ENCODE peak calls at places on chromosomes 4 and X, in five cellular contexts. R is adrenal gland, G is ovary, Y is IMR-90, M is HCT116. T is an unnamed sample. For H3K4me1 and H3K27me3, the result is how much of the 10 kb centered on the place peaks cover.

GRCh38 chrX:43456906-43457305 is 199.2 kb upstream of the MAOA start:
- DNase-seq in R (no peak), G (no peak), Y (no peak), M (no peak), T (no peak)

GRCh38 chrX:29787666-29788065 is 427.7 kb upstream of the MAGEB2 start:
- DNase-seq in R (no peak), G (no peak), Y (peak), M (no peak), T (no peak)

GRCh38 chr4:13483142-13484044 is 747 bp downstream of the RAB28 start:
- DNase-seq in R (peak), G (no peak), Y (peak), M (peak), T (peak)

GRCh38 chrX:75156537-75156945 is 458 bp upstream of the ABCB7 start:
- DNase-seq in R (peak), G (no peak), Y (peak), M (no peak), T (no peak)

GRCh38 chr4:140866492-140867005 is 110.4 kb upstream of the TBC1D9 start:
- DNase-seq in R (no peak), G (no peak), Y (no peak), M (no peak), T (no peak)

GRCh38 chrX:136159615-136160025 is 12.3 kb downstream of the FHL1 start:
- DNase-seq in R (no peak), G (no peak), Y (no peak), M (no peak), T (no peak)

GRCh38 chr4:176261481-176261880 is 7.5 kb downstream of the ASB5 start:
- DNase-seq in R (no peak), G (no peak), Y (peak), M (no peak), T (no peak)

GRCh38 chrX:926070-926469 is 286.4 kb downstream of the CRLF2 start:
- DNase-seq in R (no peak), G (no peak), Y (no peak), M (no peak), T (no peak)

GRCh38 chr4:158873795-158874359 is 105.1 kb downstream of the FNIP2 start:
- DNase-seq in R (no peak), G (no peak), Y (peak), M (peak), T (no peak)

GRCh38 chr4:143089291-143089690 is 95.4 kb upstream of the USP38 start:
- DNase-seq in R (no peak), G (no peak), Y (no peak), M (no peak), T (no peak)

GRCh38 chr4:78464265-78464664 is 87.3 kb upstream of the ANXA3 start:
- DNase-seq in R (no peak), G (no peak), Y (no peak), M (peak), T (no peak)

GRCh38 chr4:125796138-125796537 is 481.4 kb downstream of the FAT4 start:
- DNase-seq in R (no peak), G (no peak), Y (no peak), M (no peak), T (no peak)

GRCh38 chrX:115324194-115324593 is 34.7 kb downstream of the LUZP4 start:
- DNase-seq in R (peak), G (peak), Y (peak), M (no peak), T (peak)

GRCh38 chr4:39337841-39338240 is 28.3 kb downstream of the RFC1 start:
- DNase-seq in R (no peak), G (no peak), Y (no peak), M (no peak), T (no peak)

GRCh38 chr4:189261475-189261874 is 679.2 kb upstream of the FRG1 start:
- DNase-seq in R (no peak), G (no peak), Y (no peak), M (no peak), T (no peak)

GRCh38 chr4:189265515-189265914 is 675.2 kb upstream of the FRG1 start:
- DNase-seq in R (no peak), G (no peak), Y (no peak), M (no peak), T (no peak)

GRCh38 chr4:189267312-189267965 is 673.2 kb upstream of the FRG1 start:
- DNase-seq in R (no peak), G (no peak), Y (no peak), M (no peak), T (no peak)
- H3K4me1 ChIP-seq in R (under half), G (under half), Y (under half), M (under half), T (under half)

GRCh38 chrX:19541196-19541595 is 25.9 kb upstream of the MAP3K15 start:
- DNase-seq in R (no peak), G (no peak), Y (no peak), M (no peak), T (no peak)

GRCh38 chrX:19540076-19540475 is 24.8 kb upstream of the MAP3K15 start:
- DNase-seq in R (no peak), G (no peak), Y (no peak), M (no peak), T (no peak)

GRCh38 chrX:19543020-19543715 is 27.9 kb upstream of the MAP3K15 start:
- DNase-seq in R (no peak), G (no peak), Y (no peak), M (no peak), T (no peak)

GRCh38 chrX:19541931-19542330 is 26.6 kb upstream of the MAP3K15 start:
- DNase-seq in R (no peak), G (no peak), Y (no peak), M (no peak), T (no peak)

GRCh38 chrX:19539665-19540064 is 24.4 kb upstream of the MAP3K15 start:
- DNase-seq in R (peak), G (no peak), Y (no peak), M (no peak), T (no peak)
- TF ChIP-seq POLR2A in R (no peak), G (no peak), Y (no peak), M (no peak), T (no peak)

DNA sequence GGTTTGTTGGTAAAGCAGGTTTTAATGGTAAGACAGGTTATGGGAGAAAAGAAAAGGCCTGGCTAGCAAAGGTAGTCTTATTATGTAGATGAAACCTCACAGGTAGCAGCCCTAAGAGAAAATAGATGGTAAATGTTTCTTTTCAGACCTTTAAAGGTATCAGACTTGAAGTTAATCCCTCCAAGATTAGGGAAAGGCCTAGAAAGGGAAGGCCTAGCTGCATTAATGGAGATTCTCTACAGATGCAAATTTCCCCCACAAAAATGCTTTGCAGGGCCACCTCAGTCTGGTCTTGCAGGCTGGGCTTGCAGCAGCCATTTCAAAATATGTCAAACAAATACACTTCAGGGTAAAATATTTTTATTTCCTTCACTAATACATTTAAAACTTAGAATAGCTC is 1410.6 kb downstream of the RPA4 start:
- DNase-seq in R (no peak), G (no peak), Y (no peak), M (no peak), T (no peak)
- H3K27me3 ChIP-seq in R (under half), G (under half), Y (under half), M (under half), T (under half)

GRCh38 chrX:148700021-148700420 is 199.6 kb downstream of the AFF2 start:
- DNase-seq in R (no peak), G (no peak), Y (no peak), M (no peak), T (no peak)

GRCh38 chrX:148698221-148698620 is 197.8 kb downstream of the AFF2 start:
- DNase-seq in R (no peak), G (no peak), Y (no peak), M (no peak), T (no peak)

GRCh38 chrX:148691456-148691855 is 191.0 kb downstream of the AFF2 start:
- DNase-seq in R (no peak), G (no peak), Y (no peak), M (no peak), T (no peak)

DNA sequence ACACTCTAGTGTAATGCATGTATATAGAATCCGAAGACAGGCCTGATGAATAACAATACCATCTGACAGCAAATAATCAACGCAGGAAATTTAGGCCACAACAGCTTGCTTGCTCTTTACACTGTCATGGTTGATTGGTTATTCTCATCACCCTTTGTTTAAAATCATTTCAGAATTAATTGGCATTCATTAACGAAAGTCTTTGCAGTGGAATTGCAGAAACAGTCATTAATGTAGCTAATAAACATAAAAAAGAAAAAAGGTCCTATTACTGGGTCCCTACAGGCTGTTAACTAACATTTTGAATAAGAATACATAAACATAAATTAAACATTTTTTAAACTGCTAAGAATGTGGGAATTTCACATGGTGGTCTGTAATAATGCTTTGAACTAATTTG is 194.9 kb downstream of the AFF2 start:
- DNase-seq in R (no peak), G (no peak), Y (no peak), M (no peak), T (no peak)
- H3K4me1 ChIP-seq in R (under half), G (under half), Y (under half), M (under half), T (under half)

GRCh38 chr4:8210631-8211030 is 11.5 kb downstream of the SH3TC1 start:
- DNase-seq in R (no peak), G (no peak), Y (no peak), M (no peak), T (no peak)

GRCh38 chr4:8213121-8213520 is 14.0 kb downstream of the SH3TC1 start:
- DNase-seq in R (no peak), G (no peak), Y (no peak), M (no peak), T (no peak)

GRCh38 chr4:8211229-8211628 is 12.1 kb downstream of the SH3TC1 start:
- DNase-seq in R (no peak), G (no peak), Y (no peak), M (no peak), T (no peak)

GRCh38 chr4:8212606-8213005 is 13.5 kb downstream of the SH3TC1 start:
- DNase-seq in R (no peak), G (no peak), Y (no peak), M (no peak), T (no peak)

GRCh38 chr4:8211737-8212581 is 12.9 kb downstream of the SH3TC1 start:
- DNase-seq in R (no peak), G (no peak), Y (no peak), M (no peak), T (no peak)
- TF ChIP-seq POLR2A in R (no peak), G (no peak), Y (no peak), M (no peak), T (no peak)

DNA sequence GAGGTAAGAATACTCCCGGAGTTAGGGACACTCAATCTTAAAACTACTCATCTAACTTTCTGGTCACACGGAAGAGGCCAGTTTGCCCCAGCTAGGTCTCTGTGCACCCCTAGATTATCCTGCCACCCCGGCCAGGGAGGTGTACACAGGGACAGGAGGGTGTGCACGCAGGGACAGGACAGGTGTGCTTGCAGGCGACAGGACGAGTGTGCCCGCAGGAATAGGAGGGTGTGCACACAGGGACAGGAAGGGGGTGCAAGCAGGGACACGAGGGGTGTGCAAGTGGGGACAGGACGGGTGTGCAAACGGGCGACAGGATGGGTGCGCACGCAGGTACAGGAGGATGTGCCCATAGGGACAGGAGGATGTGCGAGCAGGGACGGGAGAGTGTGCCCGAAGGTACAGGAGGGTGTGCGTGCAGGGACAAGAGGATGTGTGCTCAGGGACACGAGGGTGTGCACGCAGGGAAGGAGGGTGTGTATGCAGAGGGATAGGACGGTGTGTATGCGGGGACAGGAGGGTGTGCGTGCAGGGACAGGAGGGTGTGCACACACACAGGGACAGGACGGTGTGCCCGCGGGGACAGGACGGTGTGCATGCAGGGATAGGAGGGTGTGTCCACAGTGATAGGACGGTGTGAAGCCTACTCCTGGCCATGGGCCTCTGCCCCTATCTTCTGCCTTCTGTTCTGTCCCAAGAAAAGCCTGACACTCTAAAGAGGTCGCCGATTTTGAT is 4.1 kb downstream of the TMEM271 start:
- DNase-seq in R (no peak), G (no peak), Y (no peak), M (no peak), T (no peak)
- H3K27me3 ChIP-seq in R (under half), G (under half), Y (under half), M (under half), T (under half)

GRCh38 chr4:128825226-128825625 is 15.7 kb downstream of the JADE1 start:
- DNase-seq in R (no peak), G (no peak), Y (no peak), M (peak), T (no peak)

GRCh38 chr4:128831526-128832252 is 22.2 kb downstream of the JADE1 start:
- DNase-seq in R (peak), G (no peak), Y (peak), M (no peak), T (no peak)

GRCh38 chr4:128823025-128823661 is 13.6 kb downstream of the JADE1 start:
- DNase-seq in R (no peak), G (no peak), Y (peak), M (peak), T (no peak)

GRCh38 chr4:128830906-128831525 is 21.5 kb downstream of the JADE1 start:
- DNase-seq in R (peak), G (no peak), Y (no peak), M (no peak), T (no peak)

GRCh38 chr4:128827280-128827679 is 17.8 kb downstream of the JADE1 start:
- DNase-seq in R (no peak), G (no peak), Y (no peak), M (no peak), T (no peak)
- H3K4me1 ChIP-seq in R (half or more), G (under half), Y (under half), M (under half), T (under half)

GRCh38 chr4:147407261-147408045 is 73.4 kb upstream of the EDNRA start:
- DNase-seq in R (no peak), G (peak), Y (no peak), M (peak), T (peak)
- TF ChIP-seq POLR2A in R (no peak), G (no peak), Y (no peak), M (no peak), T (no peak)

T was measured in testis.